ENCODE peak calls at places on chromosomes 12 and 14, in four cellular contexts. Z is endothelial cell of umbilical vein, U is prostate gland, V is breast epithelium. J is an unnamed sample.
A peak's percentile ranks its signal among the peaks of the same experiment; 100 is the strongest.

GRCh38 chr12:77625441-77625840 is 205.3 kb upstream of the NAV3 start:
- DNase-seq in U (no peak), Z (no peak), V (no peak), J (no peak)

GRCh38 chr12:2138294-2138693 is 85.5 kb downstream of the CACNA1C start:
- DNase-seq in V (no peak), U (no peak), Z (no peak), J (no peak)

GRCh38 chr14:104367811-104368750 is 211.5 kb upstream of the C14orf180 start:
- DNase-seq in U (no peak), V (no peak), Z (no peak), J (no peak)

GRCh38 chr12:117034249-117034648 is 65.0 kb downstream of the TESC start:
- DNase-seq in V (no peak), U (no peak), Z (no peak), J (no peak)

GRCh38 chr14:69055125-69055524 is 76.0 kb upstream of the ACTN1 start:
- DNase-seq in U (no peak), Z (peak; percentile 88), V (no peak), J (no peak)

GRCh38 chr12:4387607-4388006 is 8.1 kb upstream of the FGF23 start:
- DNase-seq in U (no peak), V (no peak), Z (no peak), J (no peak)

GRCh38 chr12:119061208-119061796 is 80.0 kb downstream of the SRRM4 start:
- DNase-seq in V (no peak), U (peak; percentile 30), Z (peak; percentile 16), J (peak; percentile 11)

GRCh38 chr14:99590746-99591555 is 13.1 kb downstream of the CCDC85C start:
- DNase-seq in U (no peak), Z (peak; percentile 85), V (no peak), J (no peak)

GRCh38 chr12:48768147-48768546 is 20.7 kb downstream of the ADCY6 start:
- DNase-seq in U (no peak), Z (no peak), V (no peak), J (no peak)

GRCh38 chr12:109577311-109577710 is 3.7 kb downstream of the MVK start:
- DNase-seq in U (no peak), Z (no peak), V (no peak), J (no peak)

GRCh38 chr14:101593411-101594181 is 32.3 kb downstream of the DIO3 start:
- DNase-seq in U (no peak), V (no peak), Z (no peak), J (no peak)

GRCh38 chr14:53228966-53229365 is 75.8 kb upstream of the DDHD1 start:
- DNase-seq in Z (no peak), V (no peak), U (no peak), J (no peak)

GRCh38 chr14:104290058-104290667 is 151.8 kb downstream of the KIF26A start:
- DNase-seq in V (peak; percentile 24), U (no peak), Z (no peak), J (no peak)

GRCh38 chr12:29743801-29744200 is 39.9 kb downstream of the TMTC1 start:
- DNase-seq in Z (peak; percentile 39), U (no peak), V (no peak), J (no peak)

GRCh38 chr12:57632898-57633825 is at the start of gene B4GALNT1:
- DNase-seq in U (no peak), Z (peak; percentile 61), V (no peak), J (peak; percentile 56)

DNA sequence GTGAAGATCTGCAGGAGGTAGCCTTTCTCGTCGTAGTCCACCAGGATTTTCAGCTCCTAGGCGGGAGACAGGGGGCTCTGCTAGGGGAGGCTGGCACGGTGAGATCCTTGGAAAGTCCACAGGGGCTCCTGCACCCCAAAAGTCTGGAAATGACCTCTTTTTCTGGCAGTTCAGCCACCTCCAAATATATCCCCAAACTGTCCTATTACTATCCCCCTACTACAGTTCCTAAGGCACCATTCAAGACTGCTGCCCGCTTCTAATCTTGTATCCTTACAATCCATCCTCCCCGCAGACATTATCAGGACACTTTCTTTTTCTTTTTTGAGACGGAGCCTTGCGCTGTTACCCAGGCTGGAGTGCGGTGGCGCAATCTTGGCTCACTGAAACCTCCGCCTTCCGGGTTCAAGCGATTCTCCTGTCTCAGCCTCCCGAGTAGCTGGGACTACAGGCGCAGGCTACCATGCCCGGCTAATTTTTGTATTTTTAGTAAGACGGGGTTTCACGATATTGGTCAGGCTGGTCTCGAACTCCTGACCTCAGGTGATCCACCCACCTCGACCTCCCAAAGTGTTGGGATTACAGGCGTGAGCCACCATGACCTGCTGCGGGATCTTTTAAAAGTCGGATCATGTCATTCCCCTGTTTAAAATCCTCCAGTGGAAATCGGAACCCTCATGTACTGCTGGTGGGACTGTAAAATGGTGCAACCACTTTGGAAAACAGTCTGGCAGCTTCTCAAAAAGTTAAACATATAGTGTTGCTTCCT is 18.5 kb downstream of the HPD start:
- DNase-seq in U (no peak), V (no peak), Z (no peak), J (no peak)
- H3K27ac ChIP-seq in U (peak overlapping the region; percentile 85), V (peak overlapping the region; percentile 62), Z (no peak overlapping the region), J (peak overlapping the region; percentile 79)

GRCh38 chr12:12883369-12884001 is 7.9 kb upstream of the GPRC5A start:
- DNase-seq in U (peak; percentile 76), Z (peak; percentile 87), V (no peak), J (no peak)
- TF ChIP-seq POLR2AphosphoS5 in U (peak; percentile 94), Z (peak; percentile 28), V (no peak), J (no peak)

DNA sequence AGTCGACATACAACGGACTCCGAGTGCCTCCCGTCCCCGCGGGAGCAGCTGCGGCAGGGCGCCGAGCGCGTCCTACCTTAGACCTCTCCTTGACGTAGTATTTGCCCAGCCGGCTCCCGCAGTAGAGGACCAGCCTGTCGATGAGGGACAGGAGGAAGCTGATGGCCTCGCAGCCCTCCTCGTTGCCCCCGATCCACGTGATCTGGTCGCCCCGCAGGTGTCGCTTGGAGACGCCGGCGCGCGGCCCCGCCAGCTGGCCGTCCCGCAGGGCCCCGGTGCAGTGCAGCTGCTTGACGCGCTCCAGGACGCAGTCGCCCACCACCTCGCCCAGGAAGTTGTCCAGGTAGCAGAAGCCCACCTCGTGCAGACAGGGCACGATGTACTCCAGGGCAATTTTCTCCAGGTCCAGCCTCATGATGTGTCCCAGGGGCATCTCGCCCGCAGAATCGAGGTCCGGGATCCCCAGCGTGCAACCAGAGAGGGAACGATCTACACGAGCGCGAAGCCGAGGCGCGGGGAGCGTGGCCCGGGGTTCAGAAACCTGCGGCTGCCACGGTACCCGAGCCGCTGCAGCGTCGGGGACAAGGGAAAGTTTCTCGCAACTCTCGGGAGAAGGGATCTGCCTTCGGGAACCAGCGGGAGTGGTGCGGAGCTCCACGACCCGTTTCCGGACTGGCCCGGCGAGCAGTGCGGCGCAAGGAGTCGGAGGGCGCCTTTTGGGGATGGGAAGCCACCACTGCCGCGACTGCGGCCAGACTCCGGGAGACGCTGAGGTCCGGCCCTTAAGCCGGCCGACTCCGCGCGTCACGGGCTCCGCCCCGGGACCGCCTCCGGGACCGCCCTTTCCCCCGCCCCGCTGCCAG is at the start of gene EGLN3:
- DNase-seq in Z (peak; percentile 78), V (peak; percentile 87), U (peak; percentile 90), J (peak; percentile 93)
- TF ChIP-seq POLR2A in Z (peak; percentile 29), V (peak; percentile 84), U (peak; percentile 99), J (peak; percentile 98)

GRCh38 chr12:3363608-3364007 is 127.4 kb upstream of the PRMT8 start:
- DNase-seq in V (no peak), Z (no peak), U (no peak), J (peak; percentile 19)
- H3K27ac ChIP-seq in V (no peak overlapping the region), Z (no peak overlapping the region), U (no peak overlapping the region), J (no peak overlapping the region)

DNA sequence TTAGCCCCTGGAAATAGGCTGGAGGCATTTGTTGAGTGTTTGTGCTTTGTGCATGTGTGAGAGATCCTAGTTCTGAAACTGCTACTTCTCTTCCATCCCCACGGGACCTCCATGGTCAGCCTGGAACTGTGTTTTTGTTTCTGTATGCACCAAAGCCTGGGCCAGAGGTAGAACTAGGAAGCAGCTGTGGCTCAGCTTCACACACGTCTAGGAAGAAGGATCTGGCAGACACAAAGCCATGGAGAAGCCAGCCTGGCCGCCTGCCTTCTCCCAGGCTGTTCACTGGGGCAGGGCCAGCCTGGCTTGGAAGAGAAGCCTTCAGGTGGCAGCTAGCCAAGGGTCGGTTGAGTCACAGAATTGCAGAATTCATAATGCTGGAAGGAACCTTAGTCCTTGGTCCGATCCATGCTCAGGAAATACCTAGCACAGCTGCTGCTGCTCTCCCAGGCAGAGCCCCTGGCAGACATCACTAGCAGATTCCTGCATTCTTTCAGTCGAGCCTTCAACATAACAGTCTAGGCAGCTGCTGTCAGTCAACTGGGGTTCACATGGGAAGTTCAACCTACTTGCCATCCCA is 27.0 kb downstream of the RIN3 start:
- DNase-seq in Z (peak; percentile 99), V (peak; percentile 79), U (peak; percentile 76), J (peak; percentile 89)
- TF ChIP-seq POLR2AphosphoS5 in Z (peak; percentile 84), V (peak; percentile 89), U (peak; percentile 68), J (peak; percentile 50)

GRCh38 chr12:121839106-121839992 is 19.3 kb downstream of the HPD start:
- DNase-seq in U (peak; percentile 100), V (peak; percentile 100), Z (peak; percentile 99), J (peak; percentile 100)
- TF ChIP-seq POLR2A in U (peak; percentile 51), V (no peak), Z (peak; percentile 26), J (peak; percentile 55)